ENCODE peak calls at places on chromosomes 3 and 15, in six cellular contexts. T is IMR-90, W is neuronal stem cell, U is mesenchymal stem cell, M is trophoblast cell, S is H1. B is an unnamed sample.

GRCh38 chr15:90307661-90308060 is 42.2 kb downstream of the NGRN start:
- DNase-seq in S (peak; percentile 35), U (no peak), M (no peak), W (no peak), T (no peak), B (no peak)

GRCh38 chr3:114829786-114830185 is 317.3 kb downstream of the ZBTB20 start:
- DNase-seq in U (no peak), M (no peak), W (no peak), T (no peak), S (no peak), B (no peak)

GRCh38 chr3:121870710-121871109 is 23.5 kb upstream of the SLC15A2 start:
- DNase-seq in U (no peak), T (peak; percentile 4), M (no peak), S (no peak), W (no peak), B (no peak)

GRCh38 chr3:179432021-179432420 is 19.2 kb downstream of the GNB4 start:
- DNase-seq in S (no peak), U (peak; percentile 31), M (no peak), W (no peak), T (no peak), B (no peak)

GRCh38 chr3:160373655-160374054 is 25.4 kb downstream of the IFT80 start:
- DNase-seq in U (no peak), W (no peak), M (no peak), T (no peak), S (no peak), B (no peak)

GRCh38 chr3:53457068-53457467 is 37.3 kb upstream of the CACNA1D start:
- DNase-seq in S (no peak), W (no peak), U (no peak), M (no peak), T (no peak), B (no peak)

GRCh38 chr3:13753926-13754325 is 125.9 kb downstream of the WNT7A start:
- DNase-seq in S (no peak), M (no peak), U (no peak), W (no peak), T (no peak), B (no peak)

GRCh38 chr15:76201536-76202255 is 109.6 kb downstream of the ETFA start:
- DNase-seq in W (no peak), S (no peak), M (no peak), U (no peak), T (no peak), B (no peak)

GRCh38 chr15:69526086-69526485 is 73.5 kb downstream of the RPLP1 start:
- DNase-seq in W (no peak), U (no peak), T (peak; percentile 21), M (no peak), S (no peak), B (peak; percentile 5)

GRCh38 chr15:69484837-69485236 is 32.2 kb downstream of the RPLP1 start:
- DNase-seq in W (no peak), T (no peak), S (no peak), U (no peak), M (no peak), B (no peak)

GRCh38 chr3:54632834-54633233 is 295.0 kb downstream of the LRTM1 start:
- DNase-seq in U (no peak), T (no peak), S (no peak), W (no peak), M (no peak), B (peak; percentile 50)

GRCh38 chr3:140019946-140020345 is 85.0 kb downstream of the CLSTN2 start:
- DNase-seq in T (no peak), U (no peak), M (peak; percentile 55), W (no peak), S (no peak), B (no peak)

GRCh38 chr3:153284282-153284938 is 122.4 kb downstream of the RAP2B start:
- DNase-seq in S (no peak), T (peak; percentile 96), M (peak; percentile 51), U (peak; percentile 89), W (no peak), B (no peak)

GRCh38 chr3:71565326-71565725 is 18.2 kb downstream of the FOXP1 start:
- DNase-seq in S (no peak), M (no peak), T (no peak), W (no peak), U (no peak), B (no peak)

GRCh38 chr15:101523560-101523940 is 34.0 kb upstream of the PCSK6 start:
- DNase-seq in U (no peak), W (no peak), T (no peak), M (no peak), S (peak; percentile 34), B (no peak)

GRCh38 chr3:20484126-20484525 is 298.1 kb upstream of the SGO1 start:
- DNase-seq in S (no peak), T (no peak), W (no peak), U (no peak), M (no peak), B (no peak)
- H4K91ac ChIP-seq in S (no peak overlapping the region), T (no peak overlapping the region), W (no peak overlapping the region), U (no peak overlapping the region), M (no peak overlapping the region), B (no peak overlapping the region)

DNA sequence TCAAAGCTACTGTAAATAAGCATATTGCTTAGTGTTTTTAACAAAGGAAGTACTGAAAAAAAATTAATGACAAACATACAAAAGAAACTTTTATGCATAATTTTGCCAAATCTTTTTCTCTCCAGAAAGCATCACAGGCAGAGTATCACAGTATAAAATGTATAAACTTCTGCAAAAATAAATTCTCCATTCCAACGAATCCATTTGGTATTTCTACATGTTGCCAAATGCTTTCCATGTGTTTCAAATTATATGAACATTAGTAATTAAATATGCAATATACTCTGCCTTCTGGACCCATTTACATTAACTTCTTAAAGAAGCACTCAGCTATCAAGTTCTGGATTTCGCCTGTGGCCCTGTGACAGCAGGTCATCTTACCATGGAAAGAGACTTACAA is 189.2 kb upstream of the ALCAM start:
- DNase-seq in M (no peak), W (no peak), T (peak; percentile 54), U (no peak), S (no peak), B (no peak)
- H2AK5ac ChIP-seq in M (no peak overlapping the region), W (no peak overlapping the region), T (no peak overlapping the region), U (no peak overlapping the region), S (no peak overlapping the region), B (no peak overlapping the region)

GRCh38 chr3:64764386-64764929 is 76.7 kb upstream of the ADAMTS9 start:
- DNase-seq in S (no peak), U (no peak), M (no peak), T (no peak), W (no peak), B (no peak)
- H4K91ac ChIP-seq in S (no peak overlapping the region), U (no peak overlapping the region), M (no peak overlapping the region), T (no peak overlapping the region), W (no peak overlapping the region), B (no peak overlapping the region)

DNA sequence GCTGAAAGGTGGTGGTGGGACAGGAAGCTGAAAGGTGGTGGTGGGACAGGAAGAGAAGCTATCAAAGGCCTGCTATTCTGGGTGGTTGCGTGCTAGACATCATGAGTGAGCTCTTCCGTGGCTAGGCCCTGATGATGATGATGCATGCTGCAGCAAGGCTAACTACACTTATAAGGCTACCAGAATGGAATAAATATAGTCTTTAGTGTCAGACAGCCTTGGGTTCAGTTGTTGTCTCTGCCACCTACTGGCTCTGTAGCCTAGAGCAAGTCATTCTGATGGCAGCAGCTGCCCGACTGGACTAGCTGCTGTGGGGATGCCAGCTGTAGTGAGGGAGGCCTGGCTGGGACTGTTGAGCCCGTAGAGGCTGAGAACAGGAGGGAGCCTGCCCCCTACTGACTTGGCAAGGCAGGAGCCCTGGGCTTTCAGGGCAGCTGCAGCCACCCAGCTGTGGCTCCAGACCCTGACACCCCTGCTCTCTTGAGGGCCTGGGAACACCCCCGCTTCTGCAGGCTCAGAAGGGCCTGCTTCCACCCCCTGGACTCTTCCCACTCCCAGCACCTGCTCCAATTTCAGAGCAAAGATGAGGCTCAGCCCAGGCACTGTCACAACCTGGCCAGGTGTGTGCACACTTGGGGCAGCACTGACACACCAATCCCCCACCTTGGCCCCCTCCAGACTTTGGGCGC is 21.4 kb upstream of the ZBED2 start:
- DNase-seq in U (no peak), W (no peak), T (peak; percentile 18), M (no peak), S (no peak), B (no peak)
- H2AK5ac ChIP-seq in U (no peak overlapping the region), W (no peak overlapping the region), T (no peak overlapping the region), M (no peak overlapping the region), S (no peak overlapping the region), B (no peak overlapping the region)

B was measured in H9.